ENCODE peak calls at places on chromosomes 11 and 22, in six cellular contexts. R, J, O, P, D and C are unnamed samples.

GRCh38 chr11:76310832-76311231 is 70.1 kb downstream of the THAP12 start:
- DNase-seq in O (no peak), P (no peak), J (no peak), R (no peak), D (no peak), C (no peak)

GRCh38 chr11:109241988-109242387 is 180.0 kb upstream of the C11orf87 start:
- DNase-seq in D (no peak), O (no peak), J (no peak), R (no peak), P (no peak), C (no peak)

GRCh38 chr11:22832315-22833041 is 2.9 kb upstream of the SVIP start:
- DNase-seq in P (no peak), O (peak; percentile 20), R (no peak), D (no peak), J (no peak), C (no peak)

GRCh38 chr11:14643697-14644395 is at the start of gene PDE3B:
- DNase-seq in J (peak; percentile 48), P (peak; percentile 59), D (no peak), R (peak; percentile 50), O (peak; percentile 76), C (peak; percentile 58)

GRCh38 chr22:22558972-22559603 is at the start of gene PRAME:
- DNase-seq in J (no peak), P (peak; percentile 55), D (no peak), O (peak; percentile 81), R (peak; percentile 48), C (peak; percentile 56)

GRCh38 chr11:85974126-85974525 is 94.8 kb downstream of the PICALM start:
- DNase-seq in J (no peak), P (no peak), R (no peak), D (no peak), O (no peak), C (no peak)

GRCh38 chr11:1511937-1512496 is 25.4 kb upstream of the MOB2 start:
- DNase-seq in J (no peak), O (no peak), R (no peak), P (no peak), D (no peak), C (no peak)

GRCh38 chr11:62427630-62428233 is 8.9 kb downstream of the SCGB1A1 start:
- DNase-seq in P (no peak), D (no peak), O (no peak), J (no peak), R (no peak), C (no peak)

GRCh38 chr22:46084376-46084775 is 66.0 kb upstream of the PPARA start:
- DNase-seq in D (no peak), R (no peak), J (no peak), O (no peak), P (no peak), C (no peak)

GRCh38 chr22:35455529-35455928 is 55.6 kb downstream of the MCM5 start:
- DNase-seq in D (no peak), J (no peak), O (no peak), P (no peak), R (no peak), C (no peak)

GRCh38 chr11:117839936-117840813 is 15.6 kb upstream of the FXYD2 start:
- DNase-seq in D (no peak), O (no peak), R (no peak), P (no peak), J (no peak), C (no peak)

GRCh38 chr11:18768472-18768901 is 23.1 kb downstream of the PTPN5 start:
- DNase-seq in J (no peak), R (no peak), O (no peak), D (no peak), P (no peak), C (no peak)

GRCh38 chr11:47186076-47186936 is at the start of gene PACSIN3:
- DNase-seq in D (no peak), J (peak; percentile 37), P (peak; percentile 34), R (peak; percentile 24), O (no peak), C (peak; percentile 13)

GRCh38 chr11:132424433-132424832 is 1054.0 kb downstream of the NTM start:
- DNase-seq in P (no peak), J (no peak), D (no peak), R (no peak), O (no peak), C (no peak)

GRCh38 chr11:122795281-122795680 is 43.0 kb upstream of the CRTAM start:
- DNase-seq in P (no peak), R (no peak), J (no peak), O (no peak), D (no peak), C (no peak)

GRCh38 chr11:65898656-65899355 is 1.4 kb downstream of the FOSL1 start:
- DNase-seq in O (no peak), P (no peak), R (no peak), J (no peak), D (no peak), C (no peak)

GRCh38 chr11:100789500-100789899 is 102.4 kb downstream of the ARHGAP42 start:
- DNase-seq in D (no peak), P (no peak), O (no peak), J (no peak), R (no peak), C (no peak)

GRCh38 chr11:68020575-68020974 is 9.9 kb upstream of the NDUFS8 start:
- DNase-seq in R (no peak), J (no peak), D (no peak), O (no peak), P (no peak), C (no peak)

GRCh38 chr11:121687961-121688566 is 235.3 kb upstream of the SORL1-AS1 start:
- DNase-seq in R (no peak), P (no peak), O (no peak), J (no peak), D (no peak), C (no peak)

GRCh38 chr11:121330614-121331435 is 38.3 kb downstream of the SC5D start:
- DNase-seq in P (no peak), D (no peak), R (no peak), O (no peak), J (no peak), C (no peak)

GRCh38 chr22:21940521-21940920 is 12.1 kb downstream of the PPM1F start:
- DNase-seq in O (no peak), P (no peak), J (no peak), D (no peak), R (no peak), C (no peak)

GRCh38 chr11:77779935-77780334 is 40.6 kb downstream of the RSF1 start:
- DNase-seq in R (no peak), J (no peak), P (no peak), O (peak; percentile 11), D (no peak), C (no peak)

GRCh38 chr22:41479671-41480396 is 10.9 kb downstream of the ACO2 start:
- DNase-seq in R (no peak), P (no peak), O (no peak), D (peak; percentile 85), J (peak; percentile 58), C (no peak)

GRCh38 chr11:79237111-79237510 is 203.7 kb downstream of the TENM4 start:
- DNase-seq in P (no peak), D (no peak), R (no peak), J (no peak), O (no peak), C (no peak)

GRCh38 chr22:39952347-39952746 is 7.8 kb upstream of the TMA7B start:
- DNase-seq in D (no peak), J (no peak), R (no peak), O (no peak), P (no peak), C (no peak)

GRCh38 chr11:41486436-41486835 is 27.0 kb upstream of the LRRC4C start:
- DNase-seq in D (no peak), P (no peak), R (no peak), O (no peak), J (no peak), C (no peak)

GRCh38 chr11:23021287-23021863 is 161.1 kb upstream of the CCDC179 start:
- DNase-seq in D (no peak), R (no peak), O (peak; percentile 13), J (no peak), P (no peak), C (no peak)

GRCh38 chr11:31801298-31801702 is 9.8 kb downstream of the PAX6 start:
- DNase-seq in O (no peak), D (no peak), P (no peak), J (no peak), R (no peak), C (no peak)

GRCh38 chr11:2787816-2788750 is 88.3 kb upstream of the KCNQ1OT1 start:
- DNase-seq in D (no peak), J (no peak), P (no peak), R (no peak), O (no peak), C (no peak)